ENCODE peak calls at places on chromosomes 1 and 21, in seven cellular contexts. P, J, C, Q, D, E and G are unnamed samples.

GRCh38 chr21:22474403-22474802 is 1476.2 kb downstream of the NCAM2 start:
- DNase-seq in Q (no peak), P (no peak), J (no peak), E (no peak), D (no peak), C (no peak), G (no peak)

GRCh38 chr1:203327684-203328457 is 22.6 kb downstream of the BTG2 start:
- DNase-seq in P (no peak), Q (no peak), E (peak), D (no peak), J (no peak), C (no peak), G (peak)

GRCh38 chr1:197986817-197987216 is 69.6 kb downstream of the LHX9 start:
- DNase-seq in P (no peak), C (no peak), Q (no peak), E (no peak), J (no peak), D (no peak), G (no peak)

GRCh38 chr1:225735252-225736149 is 42.1 kb upstream of the SRP9 start:
- DNase-seq in C (no peak), J (no peak), Q (no peak), D (peak), P (no peak), E (no peak), G (no peak)

GRCh38 chr1:177010246-177010825 is 154.2 kb downstream of the ASTN1 start:
- DNase-seq in Q (no peak), P (no peak), C (no peak), E (no peak), J (no peak), D (no peak), G (no peak)

GRCh38 chr21:29230541-29231275 is 68.0 kb upstream of the BACH1 start:
- DNase-seq in D (no peak), P (no peak), C (no peak), Q (no peak), J (no peak), E (no peak), G (no peak)

GRCh38 chr1:11289064-11289463 is 16.1 kb downstream of the UBIAD1 start:
- DNase-seq in P (no peak), E (no peak), D (no peak), Q (no peak), C (no peak), J (no peak), G (no peak)

GRCh38 chr1:245365071-245365470 is 210.3 kb downstream of the KIF26B start:
- DNase-seq in J (no peak), C (no peak), P (no peak), D (no peak), Q (no peak), E (peak), G (no peak)

GRCh38 chr1:65395887-65396612 is 24.4 kb upstream of the LEPR start:
- DNase-seq in Q (peak), J (no peak), D (no peak), C (no peak), P (no peak), E (no peak), G (no peak)

GRCh38 chr1:206555473-206555935 is 48.2 kb downstream of the RASSF5 start:
- DNase-seq in P (no peak), J (no peak), E (peak), Q (peak), D (peak), C (no peak), G (peak)

GRCh38 chr1:211697356-211697755 is 21.9 kb upstream of the NEK2 start:
- DNase-seq in J (no peak), D (no peak), E (peak), C (no peak), P (no peak), Q (no peak), G (peak)

GRCh38 chr1:161115132-161115711 is 2.6 kb downstream of the PFDN2 start:
- DNase-seq in J (no peak), D (no peak), C (no peak), P (no peak), E (no peak), Q (no peak), G (peak)

GRCh38 chr21:44952116-44952928 is 12.5 kb downstream of the SLX9 start:
- DNase-seq in P (no peak), E (no peak), D (peak), Q (no peak), C (no peak), J (no peak), G (no peak)

GRCh38 chr1:215958836-215959235 is 391.7 kb downstream of the KCTD3 start:
- DNase-seq in E (no peak), D (no peak), Q (no peak), P (no peak), C (no peak), J (no peak), G (no peak)

GRCh38 chr1:20574686-20575543 is 14.0 kb upstream of the CDA start:
- DNase-seq in J (peak), P (peak), Q (peak), C (peak), E (peak), D (peak), G (peak)

GRCh38 chr1:91546876-91547275 is 46.2 kb downstream of the CDC7 start:
- DNase-seq in C (no peak), D (no peak), Q (no peak), E (no peak), J (no peak), P (no peak), G (no peak)

GRCh38 chr1:69814926-69815325 is 247.2 kb downstream of the LRRC7 start:
- DNase-seq in P (no peak), J (no peak), C (no peak), Q (no peak), D (no peak), E (no peak), G (no peak)

GRCh38 chr1:223718850-223719249 is 6.5 kb downstream of the CAPN2 start:
- DNase-seq in P (no peak), E (no peak), C (no peak), Q (peak), J (no peak), D (no peak), G (no peak)

GRCh38 chr1:87720561-87720960 is 391.9 kb downstream of the LMO4 start:
- DNase-seq in Q (no peak), C (no peak), P (no peak), D (no peak), E (no peak), J (no peak), G (no peak)

GRCh38 chr1:81126989-81127571 is 673.7 kb upstream of the ADGRL2 start:
- DNase-seq in Q (no peak), P (no peak), D (no peak), J (no peak), C (no peak), E (no peak), G (no peak)

GRCh38 chr1:156571959-156572662 is at the start of gene IQGAP3:
- DNase-seq in P (peak), Q (peak), C (peak), E (peak), D (peak), J (peak), G (peak)

DNA sequence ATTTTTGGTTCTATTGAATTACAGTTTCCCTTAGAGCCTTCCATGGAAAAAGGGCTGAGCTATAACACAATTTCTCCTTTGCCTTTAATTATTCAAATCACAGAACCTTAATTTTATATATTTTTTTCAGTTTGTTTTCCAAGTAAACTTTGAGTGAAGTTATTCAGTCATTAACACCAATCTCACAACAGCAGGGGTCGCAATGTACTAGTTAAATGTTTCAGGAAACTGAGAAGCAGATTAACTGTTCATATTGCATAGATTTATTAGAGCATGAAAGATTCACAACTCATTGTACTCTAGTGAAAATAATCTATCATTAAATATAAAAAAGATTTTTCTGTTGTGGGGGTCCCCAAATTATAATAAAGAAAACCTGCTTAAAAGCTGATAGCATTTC is 64.1 kb downstream of the KIFAP3 start:
- DNase-seq in D (no peak), Q (no peak), C (peak), E (no peak), J (no peak), P (no peak), G (peak)
- TF ChIP-seq CTCF in D (peak), Q (peak), C (peak), E (no peak), J (peak), P (peak), G (no peak)

DNA sequence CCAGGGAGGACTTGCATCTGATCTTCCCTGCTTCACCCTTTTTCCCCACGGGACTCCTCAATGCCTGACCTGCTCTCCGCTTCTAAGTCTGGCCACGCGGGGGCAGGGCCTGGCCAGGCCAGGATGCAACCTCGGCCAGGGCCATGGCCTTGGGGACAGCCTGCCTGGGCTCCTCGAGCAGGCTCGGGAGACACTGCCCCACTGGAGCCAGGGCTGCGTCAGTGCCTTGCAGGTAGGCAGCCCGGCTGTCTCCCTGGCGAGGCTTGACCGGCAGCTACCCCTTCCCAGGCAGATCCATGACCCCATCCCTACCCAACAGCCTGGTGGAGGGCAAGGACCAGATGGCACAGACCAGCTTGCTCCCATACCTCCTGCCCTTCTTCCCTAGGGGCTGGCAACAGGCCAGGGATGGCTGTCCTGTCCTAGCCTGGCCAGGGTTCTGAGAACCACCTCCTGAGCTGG is 2.7 kb upstream of the PRDM16 start:
- DNase-seq in Q (no peak), E (no peak), P (peak), C (peak), J (no peak), D (peak), G (no peak)
- TF ChIP-seq CTCF in Q (peak), E (no peak), P (peak), C (no peak), J (peak), D (peak), G (no peak)

DNA sequence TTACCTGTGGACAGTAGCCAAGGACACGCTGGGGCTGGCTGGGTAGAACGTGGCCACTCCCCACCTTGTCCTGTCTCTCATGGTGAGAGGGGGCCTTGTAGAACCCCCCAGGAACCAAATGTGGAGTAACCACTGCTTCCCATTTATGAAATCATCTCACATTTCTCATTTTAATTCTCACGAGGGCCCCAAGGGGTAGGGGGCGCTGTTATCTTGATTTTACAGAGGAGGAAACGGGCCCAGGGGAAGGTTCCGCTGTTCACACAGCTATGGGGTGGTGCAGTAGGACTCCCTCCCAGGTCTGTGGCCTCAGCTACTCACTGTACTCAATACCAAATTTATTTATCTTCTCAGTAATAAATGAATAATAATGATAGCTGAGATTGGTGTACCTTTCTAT is 5.5 kb downstream of the SMPDL3B start:
- DNase-seq in Q (no peak), E (peak), P (no peak), D (peak), C (peak), J (no peak), G (peak)
- TF ChIP-seq CTCF in Q (peak), E (peak), P (no peak), D (no peak), C (no peak), J (peak), G (peak)

GRCh38 chr1:97190326-97190725 is 468.7 kb downstream of the PTBP2 start:
- DNase-seq in D (no peak), J (no peak), P (no peak), E (no peak), C (no peak), Q (no peak), G (no peak)

DNA sequence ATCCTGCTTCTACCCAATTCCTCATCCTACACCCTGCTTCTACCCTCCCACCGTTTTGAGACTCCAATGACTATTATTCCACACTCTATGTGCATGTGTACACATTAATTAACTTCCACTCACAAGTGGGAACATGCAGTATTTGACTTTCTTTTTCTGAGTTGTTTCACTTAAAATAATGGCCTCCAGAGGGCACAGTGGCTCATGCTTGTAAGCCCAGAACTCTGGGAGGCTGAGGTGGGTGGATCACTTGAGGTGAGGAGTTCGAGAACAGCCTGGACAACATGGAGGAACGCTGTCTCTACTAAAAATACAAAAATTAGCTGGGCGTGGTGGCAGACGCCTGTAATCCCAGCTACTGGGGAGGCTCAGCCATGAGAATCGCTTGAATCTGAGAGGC is 464.8 kb downstream of the PTBP2 start:
- DNase-seq in E (no peak), J (no peak), Q (peak), P (no peak), D (no peak), C (peak), G (peak)
- TF ChIP-seq CTCF in E (no peak), J (peak), Q (peak), P (peak), D (peak), C (no peak), G (no peak)

GRCh38 chr1:25430073-25430665 is 528 bp upstream of the MACO1 start:
- DNase-seq in J (peak), P (peak), D (peak), C (peak), Q (peak), E (peak), G (peak)
- TF ChIP-seq CTCF in J (no peak), P (no peak), D (no peak), C (no peak), Q (no peak), E (no peak), G (no peak)

DNA sequence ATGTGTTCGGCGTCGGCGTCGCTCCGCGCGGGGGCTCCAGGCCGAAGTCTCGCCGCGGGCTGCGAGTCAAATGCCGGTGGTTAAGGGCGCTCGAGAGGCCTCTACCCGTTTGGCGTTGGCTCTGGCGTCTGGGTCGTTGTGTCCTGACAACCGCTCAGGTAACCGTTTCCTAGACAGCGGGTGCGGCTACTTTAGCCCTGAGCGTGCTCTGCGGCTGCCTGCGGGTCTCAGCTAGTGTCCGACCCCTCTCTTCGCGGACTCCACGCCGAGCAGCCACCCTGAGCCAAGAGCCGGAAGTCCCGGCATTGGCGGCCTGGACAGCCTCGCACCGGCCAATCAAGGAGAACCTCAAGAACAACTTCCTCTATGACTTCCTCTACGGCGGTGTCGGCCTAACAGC is 173.4 kb downstream of the SETD4 start:
- DNase-seq in C (no peak), E (no peak), J (no peak), P (no peak), Q (no peak), D (no peak), G (no peak)
- TF ChIP-seq CTCF in C (no peak), E (no peak), J (no peak), P (no peak), Q (no peak), D (no peak), G (no peak)

GRCh38 chr1:117312453-117313138 is 54.7 kb upstream of the MAN1A2 start:
- DNase-seq in C (no peak), Q (no peak), P (no peak), D (no peak), J (no peak), E (peak), G (no peak)
- TF ChIP-seq CTCF in C (peak), Q (peak), P (peak), D (peak), J (peak), E (peak), G (peak)

DNA sequence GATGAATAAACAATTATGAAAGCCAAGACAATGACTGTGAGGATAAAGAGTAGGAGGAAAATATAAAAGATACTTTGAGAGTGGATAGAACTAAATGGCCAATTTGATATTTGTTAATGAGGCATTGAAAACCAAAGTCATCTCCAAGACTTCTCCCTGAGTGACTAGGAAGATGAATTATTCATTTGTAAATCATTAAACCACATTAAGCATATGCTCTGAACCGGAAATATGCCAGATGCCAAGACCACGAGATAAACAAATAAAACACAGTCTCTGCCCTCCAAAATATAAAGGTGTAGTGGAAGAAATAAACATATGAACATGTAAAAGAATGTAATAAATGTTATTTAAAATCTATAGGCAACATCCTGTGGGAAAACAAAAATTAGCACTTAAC is 78.8 kb downstream of the MRPL39 start:
- DNase-seq in Q (no peak), C (no peak), J (no peak), P (no peak), E (no peak), D (no peak), G (no peak)
- TF ChIP-seq CTCF in Q (no peak), C (no peak), J (no peak), P (no peak), E (no peak), D (no peak), G (no peak)